ENCODE peak calls at places on chromosome 14, in ten cellular contexts. O is NCI-H82; R is SK-N-DZ; A is NCI-H460; P is fibroblast of the aortic adventitia; W is NCI-H510A treated with DMSO at 0.1 percent for 48 hours; D is COR-L47; Y is ACHN; L is HFF-Myc; F is activated CD4-positive, alpha-beta T cell treated with anti-CD3 and anti-CD28 coated beads for 24 hours. S is an unnamed sample.

GRCh38 chr14:96268426-96269358 is 12.7 kb downstream of the BDKRB1 start:
- DNase-seq in O (no peak), R (no peak), A (no peak), P (peak), W (no peak), D (no peak), Y (peak), L (peak), F (no peak), S (no peak)

GRCh38 chr14:21734457-21735074 is 60.9 kb upstream of the OR4E1 start:
- DNase-seq in O (peak), R (peak), A (peak), P (peak), W (peak), D (peak), Y (peak), L (peak), F (peak), S (peak)

GRCh38 chr14:73149753-73150152 is 13.4 kb downstream of the PSEN1 start:
- DNase-seq in O (no peak), R (no peak), A (no peak), P (no peak), W (no peak), D (no peak), Y (no peak), L (no peak), F (no peak), S (no peak)

GRCh38 chr14:73787760-73788508 is 63.7 kb upstream of the PTGR2 start:
- DNase-seq in O (peak), R (no peak), A (no peak), P (peak), W (no peak), D (no peak), Y (no peak), L (no peak), F (no peak), S (peak)

GRCh38 chr14:105894978-105895881 is 368.8 kb downstream of the TMEM121 start:
- DNase-seq in O (no peak), R (no peak), A (no peak), P (no peak), W (no peak), D (no peak), Y (no peak), L (no peak), F (no peak), S (no peak)

GRCh38 chr14:59727073-59727661 is 143.4 kb downstream of the RTN1 start:
- DNase-seq in O (no peak), R (no peak), A (no peak), P (no peak), W (no peak), D (no peak), Y (no peak), L (no peak), F (no peak), S (no peak)

GRCh38 chr14:64993263-64993662 is 6.6 kb downstream of the FNTB start:
- DNase-seq in O (no peak), R (no peak), A (no peak), P (peak), W (no peak), D (no peak), Y (no peak), L (no peak), F (no peak), S (no peak)

GRCh38 chr14:64038857-64039542 is 186.2 kb downstream of the SYNE2 start:
- DNase-seq in O (no peak), R (no peak), A (no peak), P (peak), W (no peak), D (no peak), Y (no peak), L (no peak), F (no peak), S (no peak)

GRCh38 chr14:46399049-46399448 is 252.5 kb downstream of the RPL10L start:
- DNase-seq in O (no peak), R (peak), A (no peak), P (no peak), W (no peak), D (no peak), Y (no peak), L (no peak), F (no peak), S (no peak)